ENCODE peak calls at places on chromosome 17, in five cellular contexts. One of them, this sample, is unnamed.

GRCh38 chr17:4956493-4957061 is 5.7 kb downstream of the ENO3 start:
- DNase-seq in A549: no peak
- DNase-seq in K562: peak
- DNase-seq in GM12878: no peak
- DNase-seq in HepG2: no peak
- DNase-seq in this sample: no peak

GRCh38 chr17:39237586-39237985 is 11.8 kb upstream of the STAC2 start:
- DNase-seq in HepG2: no peak
- DNase-seq in GM12878: no peak
- DNase-seq in A549: no peak
- DNase-seq in K562: no peak
- DNase-seq in this sample: no peak

GRCh38 chr17:47188266-47188665 is 829 bp downstream of the CDC27 start:
- DNase-seq in GM12878: no peak
- DNase-seq in A549: peak
- DNase-seq in K562: no peak
- DNase-seq in HepG2: no peak
- DNase-seq in this sample: peak

GRCh38 chr17:49496183-49496865 is 1.2 kb downstream of the NGFR start:
- DNase-seq in HepG2: no peak
- DNase-seq in GM12878: no peak
- DNase-seq in K562: peak
- DNase-seq in A549: peak
- DNase-seq in this sample: peak

GRCh38 chr17:59110973-59111372 is 4.3 kb upstream of the TRIM37 start:
- DNase-seq in GM12878: no peak
- DNase-seq in HepG2: no peak
- DNase-seq in K562: no peak
- DNase-seq in A549: no peak
- DNase-seq in this sample: no peak

GRCh38 chr17:50558955-50559614 is 1.4 kb upstream of the CACNA1G start:
- DNase-seq in GM12878: no peak
- DNase-seq in A549: no peak
- DNase-seq in K562: no peak
- DNase-seq in HepG2: no peak
- DNase-seq in this sample: no peak

GRCh38 chr17:6641374-6641818 is 536 bp downstream of the TXNDC17 start:
- DNase-seq in A549: no peak
- DNase-seq in K562: peak
- DNase-seq in GM12878: no peak
- DNase-seq in HepG2: no peak
- DNase-seq in this sample: no peak

GRCh38 chr17:68868708-68869107 is 86.5 kb downstream of the ABCA8 start:
- DNase-seq in HepG2: no peak
- DNase-seq in A549: no peak
- DNase-seq in K562: no peak
- DNase-seq in GM12878: no peak
- DNase-seq in this sample: peak

GRCh38 chr17:4199818-4200402 is 56.9 kb downstream of the CYB5D2 start:
- DNase-seq in HepG2: peak
- DNase-seq in K562: peak
- DNase-seq in GM12878: no peak
- DNase-seq in A549: peak
- DNase-seq in this sample: peak

GRCh38 chr17:40314557-40314953 is 5.6 kb downstream of the RARA start:
- DNase-seq in GM12878: no peak
- DNase-seq in A549: peak
- DNase-seq in HepG2: peak
- DNase-seq in K562: no peak
- DNase-seq in this sample: peak

GRCh38 chr17:65749479-65749878 is 188.0 kb upstream of the AXIN2 start:
- DNase-seq in K562: no peak
- DNase-seq in HepG2: peak
- DNase-seq in GM12878: no peak
- DNase-seq in A549: no peak
- DNase-seq in this sample: no peak

GRCh38 chr17:57425903-57426574 is 169.7 kb downstream of the MSI2 start:
- DNase-seq in HepG2: no peak
- DNase-seq in A549: no peak
- DNase-seq in GM12878: no peak
- DNase-seq in K562: no peak
- DNase-seq in this sample: no peak

GRCh38 chr17:38425744-38426143 is 2.5 kb upstream of the ARHGAP23 start:
- DNase-seq in K562: no peak
- DNase-seq in GM12878: no peak
- DNase-seq in A549: no peak
- DNase-seq in HepG2: no peak
- DNase-seq in this sample: peak

GRCh38 chr17:41486809-41487530 is 2.7 kb downstream of the KRT36 start:
- DNase-seq in GM12878: no peak
- DNase-seq in K562: peak
- DNase-seq in A549: no peak
- DNase-seq in HepG2: peak
- DNase-seq in this sample: peak
- TF ChIP-seq MYC in GM12878: no peak
- TF ChIP-seq MYC in K562: no peak
- TF ChIP-seq MYC in A549: no peak
- TF ChIP-seq MYC in HepG2: peak
- TF ChIP-seq MYC in this sample: no peak

DNA sequence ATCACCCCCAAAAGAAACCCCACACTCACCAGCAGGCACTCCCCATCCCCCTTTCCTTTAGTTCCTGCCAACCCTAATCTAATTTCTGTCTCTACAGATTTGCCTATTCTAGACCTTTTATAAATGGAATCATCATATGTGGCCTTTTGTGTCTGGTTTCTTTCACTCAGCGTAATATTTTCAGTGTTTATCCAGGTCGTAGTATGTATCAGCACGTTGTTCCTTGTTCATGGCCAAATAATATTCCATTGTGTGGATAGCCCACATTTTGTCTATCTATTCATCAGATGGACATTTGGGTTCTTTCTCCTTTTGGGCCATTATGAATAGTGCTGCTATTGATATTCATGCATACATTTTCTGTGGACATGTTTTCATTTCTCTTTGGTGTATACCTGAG is 73.6 kb downstream of the OR1D5 start:
- DNase-seq in HepG2: no peak
- DNase-seq in GM12878: no peak
- DNase-seq in K562: no peak
- DNase-seq in A549: no peak
- DNase-seq in this sample: no peak
- H3K4me2 ChIP-seq in HepG2: no peak
- H3K4me2 ChIP-seq in GM12878: no peak
- H3K4me2 ChIP-seq in K562: no peak
- H3K4me2 ChIP-seq in A549: no peak
- H3K4me2 ChIP-seq in this sample: no peak

DNA sequence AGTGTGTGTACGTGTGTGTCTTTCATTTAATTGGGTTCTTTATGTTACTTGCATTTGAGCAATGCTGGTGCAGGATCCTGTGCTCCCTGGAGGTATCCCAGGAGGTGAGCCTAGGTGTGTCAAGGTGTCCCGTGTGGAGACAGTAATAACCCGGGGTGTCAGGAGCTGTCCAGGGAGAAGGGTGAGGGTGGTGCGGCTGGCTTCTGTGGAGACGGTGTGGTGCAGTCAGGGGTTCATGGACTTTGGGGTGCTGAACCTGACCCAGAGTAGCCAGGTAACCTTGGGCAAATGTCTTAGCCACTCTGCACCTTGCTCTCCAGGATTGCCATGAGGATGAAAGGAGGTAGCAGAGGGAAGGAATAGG is 7.4 kb upstream of the ELAC2 start:
- DNase-seq in GM12878: no peak
- DNase-seq in HepG2: no peak
- DNase-seq in K562: no peak
- DNase-seq in A549: no peak
- DNase-seq in this sample: no peak
- TF ChIP-seq MYC in GM12878: no peak
- TF ChIP-seq MYC in HepG2: no peak
- TF ChIP-seq MYC in K562: no peak
- TF ChIP-seq MYC in A549: no peak
- TF ChIP-seq MYC in this sample: no peak

GRCh38 chr17:1362065-1362848 is 37.8 kb downstream of the YWHAE start:
- DNase-seq in HepG2: no peak
- DNase-seq in A549: no peak
- DNase-seq in K562: no peak
- DNase-seq in GM12878: no peak
- DNase-seq in this sample: peak
- H3K4me2 ChIP-seq in HepG2: no peak
- H3K4me2 ChIP-seq in A549: no peak
- H3K4me2 ChIP-seq in K562: no peak
- H3K4me2 ChIP-seq in GM12878: no peak
- H3K4me2 ChIP-seq in this sample: peak

GRCh38 chr17:31917065-31917529 is 15.6 kb upstream of the UTP6 start:
- DNase-seq in HepG2: no peak
- DNase-seq in K562: no peak
- DNase-seq in A549: no peak
- DNase-seq in GM12878: no peak
- DNase-seq in this sample: no peak
- TF ChIP-seq MYC in HepG2: no peak
- TF ChIP-seq MYC in K562: no peak
- TF ChIP-seq MYC in A549: no peak
- TF ChIP-seq MYC in GM12878: no peak
- TF ChIP-seq MYC in this sample: no peak